ENCODE peak calls at places on chromosomes 7 and 10, in five cellular contexts. One of them, this sample, is unnamed.

GRCh38 chr10:87712913-87713616 is 53.4 kb downstream of the PAPSS2 start:
- DNase-seq in sigmoid colon: no peak
- DNase-seq in K562: no peak
- DNase-seq in stomach: no peak
- DNase-seq in HepG2: no peak
- DNase-seq in this sample: no peak

GRCh38 chr7:134450296-134451000 is 8.5 kb downstream of the AKR1B1 start:
- DNase-seq in sigmoid colon: no peak
- DNase-seq in HepG2: no peak
- DNase-seq in stomach: no peak
- DNase-seq in K562: no peak
- DNase-seq in this sample: no peak

GRCh38 chr10:132618158-132618924 is 80.8 kb downstream of the INPP5A start:
- DNase-seq in HepG2: no peak
- DNase-seq in stomach: no peak
- DNase-seq in sigmoid colon: no peak
- DNase-seq in K562: no peak
- DNase-seq in this sample: no peak

GRCh38 chr7:131225619-131226101 is 102.0 kb upstream of the MKLN1 start:
- DNase-seq in K562: no peak
- DNase-seq in sigmoid colon: peak
- DNase-seq in HepG2: peak
- DNase-seq in stomach: peak
- DNase-seq in this sample: peak

GRCh38 chr7:87628780-87629569 is 777 bp downstream of the RUNDC3B start:
- DNase-seq in K562: no peak
- DNase-seq in HepG2: peak
- DNase-seq in sigmoid colon: peak
- DNase-seq in stomach: peak
- DNase-seq in this sample: peak

GRCh38 chr7:110224643-110225042 is 866.3 kb upstream of the LRRN3 start:
- DNase-seq in K562: no peak
- DNase-seq in sigmoid colon: no peak
- DNase-seq in stomach: no peak
- DNase-seq in HepG2: no peak
- DNase-seq in this sample: no peak

GRCh38 chr7:74454059-74454947 is 597 bp downstream of the GTF2IRD1 start:
- DNase-seq in HepG2: no peak
- DNase-seq in sigmoid colon: peak
- DNase-seq in K562: no peak
- DNase-seq in stomach: no peak
- DNase-seq in this sample: peak

GRCh38 chr7:7210475-7211237 is 28.3 kb downstream of the C1GALT1 start:
- DNase-seq in stomach: no peak
- DNase-seq in K562: no peak
- DNase-seq in HepG2: no peak
- DNase-seq in sigmoid colon: no peak
- DNase-seq in this sample: no peak

GRCh38 chr7:36227223-36227622 is 74.2 kb downstream of the EEPD1 start:
- DNase-seq in sigmoid colon: peak
- DNase-seq in HepG2: no peak
- DNase-seq in stomach: peak
- DNase-seq in K562: no peak
- DNase-seq in this sample: no peak

GRCh38 chr7:147052818-147053217 is 936.2 kb downstream of the CNTNAP2 start:
- DNase-seq in K562: no peak
- DNase-seq in stomach: no peak
- DNase-seq in HepG2: no peak
- DNase-seq in sigmoid colon: no peak
- DNase-seq in this sample: no peak

GRCh38 chr7:25675789-25676474 is 447.6 kb upstream of the NPVF start:
- DNase-seq in K562: no peak
- DNase-seq in HepG2: no peak
- DNase-seq in stomach: no peak
- DNase-seq in sigmoid colon: no peak
- DNase-seq in this sample: no peak

GRCh38 chr10:32150532-32151101 is 94.4 kb upstream of the KIF5B start:
- DNase-seq in sigmoid colon: no peak
- DNase-seq in stomach: no peak
- DNase-seq in K562: no peak
- DNase-seq in HepG2: no peak
- DNase-seq in this sample: no peak
- TF ChIP-seq POLR2AphosphoS5 in sigmoid colon: no peak
- TF ChIP-seq POLR2AphosphoS5 in stomach: no peak
- TF ChIP-seq POLR2AphosphoS5 in K562: no peak
- TF ChIP-seq POLR2AphosphoS5 in HepG2: no peak
- TF ChIP-seq POLR2AphosphoS5 in this sample: no peak

GRCh38 chr7:27167916-27168264 is 2.6 kb upstream of the HOXA9 start:
- DNase-seq in HepG2: no peak
- DNase-seq in K562: no peak
- DNase-seq in stomach: no peak
- DNase-seq in sigmoid colon: peak
- DNase-seq in this sample: no peak
- H3K27ac ChIP-seq in HepG2: no peak
- H3K27ac ChIP-seq in K562: no peak
- H3K27ac ChIP-seq in stomach: no peak
- H3K27ac ChIP-seq in sigmoid colon: peak
- H3K27ac ChIP-seq in this sample: no peak

GRCh38 chr10:11017575-11018425 is at the start of gene CELF2:
- DNase-seq in K562: peak
- DNase-seq in stomach: peak
- DNase-seq in HepG2: no peak
- DNase-seq in sigmoid colon: peak
- DNase-seq in this sample: peak
- TF ChIP-seq EP300 in K562: no peak
- TF ChIP-seq EP300 in stomach: no peak
- TF ChIP-seq EP300 in HepG2: no peak
- TF ChIP-seq EP300 in sigmoid colon: no peak
- TF ChIP-seq EP300 in this sample: no peak

GRCh38 chr10:95049919-95050318 is 19.4 kb downstream of the CYP2C8 start:
- DNase-seq in stomach: no peak
- DNase-seq in sigmoid colon: no peak
- DNase-seq in K562: no peak
- DNase-seq in HepG2: no peak
- DNase-seq in this sample: no peak

GRCh38 chr10:95048206-95048605 is 21.1 kb downstream of the CYP2C8 start:
- DNase-seq in K562: no peak
- DNase-seq in stomach: no peak
- DNase-seq in sigmoid colon: no peak
- DNase-seq in HepG2: no peak
- DNase-seq in this sample: no peak
- TF ChIP-seq POLR2AphosphoS5 in K562: no peak
- TF ChIP-seq POLR2AphosphoS5 in stomach: no peak
- TF ChIP-seq POLR2AphosphoS5 in sigmoid colon: no peak
- TF ChIP-seq POLR2AphosphoS5 in HepG2: no peak
- TF ChIP-seq POLR2AphosphoS5 in this sample: no peak